ENCODE peak calls at places on chromosomes 5 and 9, in nine cellular contexts. L is psoas muscle, E is fibroblast of lung, D is neural progenitor cell, G is right lobe of liver, A is endodermal cell, F is astrocyte of the spinal cord, P is BE2C, T is AG09309. R is an unnamed sample.

GRCh38 chr9:7186175-7186574 is 428.4 kb downstream of the KDM4C start:
- DNase-seq in L (no peak), E (no peak), D (peak), G (no peak), A (peak), F (no peak), P (no peak), T (no peak), R (peak)

GRCh38 chr5:131536211-131536826 is 98.7 kb downstream of the RAPGEF6 start:
- DNase-seq in L (no peak), E (peak), D (no peak), G (no peak), A (no peak), F (peak), P (no peak), T (no peak), R (peak)

GRCh38 chr9:82583524-82583923 is 479.4 kb downstream of the RASEF start:
- DNase-seq in L (no peak), E (no peak), D (no peak), G (peak), A (no peak), F (no peak), P (peak), T (no peak), R (no peak)

GRCh38 chr5:125311743-125312142 is 565.3 kb upstream of the ZNF608 start:
- DNase-seq in L (no peak), E (peak), D (no peak), G (no peak), A (no peak), F (peak), P (no peak), T (peak), R (peak)

GRCh38 chr9:124502711-124503702 is 4.2 kb downstream of the NR5A1 start:
- DNase-seq in L (no peak), E (no peak), D (peak), G (no peak), A (no peak), F (no peak), P (no peak), T (no peak), R (peak)

GRCh38 chr5:41356746-41357145 is 143.4 kb upstream of the C6 start:
- DNase-seq in L (no peak), E (no peak), D (no peak), G (no peak), A (peak), F (no peak), P (no peak), T (no peak), R (no peak)

GRCh38 chr5:111072949-111073682 is 1.6 kb downstream of the TSLP start:
- DNase-seq in L (peak), E (peak), D (peak), G (peak), A (peak), F (no peak), P (peak), T (no peak), R (no peak)

GRCh38 chr9:113955076-113955752 is 79.1 kb downstream of the ZNF618 start:
- DNase-seq in L (no peak), E (peak), D (no peak), G (no peak), A (no peak), F (peak), P (no peak), T (peak), R (peak)

GRCh38 chr9:138020120-138020794 is 142.7 kb downstream of the CACNA1B start:
- DNase-seq in L (no peak), E (no peak), D (no peak), G (no peak), A (peak), F (no peak), P (no peak), T (no peak), R (no peak)

GRCh38 chr9:16726718-16727451 is 143.6 kb downstream of the BNC2 start:
- DNase-seq in L (peak), E (peak), D (peak), G (peak), A (peak), F (peak), P (peak), T (peak), R (peak)

DNA sequence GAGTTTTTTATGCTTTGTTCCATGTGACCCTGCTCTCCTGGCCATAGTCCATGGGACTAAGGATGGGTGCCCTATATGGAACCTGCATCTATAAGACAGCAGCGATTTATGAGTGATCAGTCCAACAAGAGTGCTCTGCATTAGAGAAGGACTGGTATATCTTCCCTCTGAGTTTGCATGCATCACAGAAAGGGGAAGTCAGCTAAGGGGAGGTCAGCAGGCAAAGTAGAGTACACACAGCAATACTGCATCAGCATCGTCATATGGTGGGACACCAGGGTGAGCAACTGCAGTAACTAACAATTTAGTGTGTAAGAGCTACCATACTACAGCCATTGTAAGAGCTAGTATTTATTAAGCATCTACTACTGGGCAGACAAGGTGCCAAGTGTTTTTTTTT is 311.3 kb downstream of the NDUFS4 start:
- DNase-seq in L (no peak), E (no peak), D (no peak), G (no peak), A (no peak), F (no peak), P (no peak), T (no peak), R (no peak)
- H3K4me3 ChIP-seq in L (no peak), E (no peak), D (no peak), G (no peak), A (no peak), F (no peak), P (no peak), T (no peak), R (no peak)

DNA sequence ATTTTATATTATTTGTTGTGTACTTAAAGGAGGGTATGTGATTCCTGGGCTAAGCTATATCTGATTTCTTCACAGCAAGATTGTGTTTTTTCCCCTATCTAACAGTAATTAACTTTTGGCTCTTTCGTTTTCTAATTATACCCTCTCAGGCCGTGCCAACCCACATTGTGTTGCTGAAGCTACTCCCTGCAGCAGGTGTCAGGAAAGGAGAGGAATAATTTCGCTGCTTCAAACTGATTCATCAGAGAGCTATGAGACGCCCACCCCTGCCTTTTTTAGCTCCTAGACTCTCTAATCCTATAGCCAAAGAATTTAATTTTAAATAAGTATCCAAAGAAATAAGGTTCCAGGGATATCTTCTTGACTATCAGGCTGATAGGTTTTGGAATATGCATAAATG is 3.8 kb downstream of the CAVIN4 start:
- DNase-seq in L (no peak), E (peak), D (no peak), G (no peak), A (no peak), F (no peak), P (no peak), T (no peak), R (no peak)
- H3K4me3 ChIP-seq in L (peak), E (no peak), D (no peak), G (no peak), A (no peak), F (no peak), P (no peak), T (no peak), R (no peak)

DNA sequence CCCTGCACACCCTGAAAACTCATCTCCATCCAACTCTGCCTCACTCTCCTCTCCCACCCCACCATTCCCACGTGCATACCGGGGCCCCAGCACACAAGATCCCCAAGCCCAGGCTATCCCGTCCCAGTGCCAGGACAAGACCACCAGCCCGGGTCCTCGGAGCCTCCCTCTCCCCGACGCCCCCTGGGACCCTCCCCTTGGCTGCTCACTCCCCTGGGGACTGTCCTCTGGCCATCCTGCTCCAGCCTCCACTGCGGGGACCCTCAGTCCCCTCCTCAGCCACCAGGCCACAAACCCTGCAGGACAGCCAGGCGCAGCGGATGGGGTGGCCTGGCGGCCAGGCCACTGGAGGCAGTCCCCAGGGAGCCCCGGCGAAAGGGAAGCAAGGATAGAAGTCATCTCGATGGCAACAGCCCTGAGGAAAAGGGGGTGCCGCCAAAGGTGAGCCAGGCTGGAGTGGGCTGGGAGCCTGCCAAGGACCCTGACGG is 62.8 kb downstream of the C9orf50 start:
- DNase-seq in L (no peak), E (no peak), D (peak), G (no peak), A (peak), F (no peak), P (peak), T (no peak), R (no peak)
- H3K4me3 ChIP-seq in L (no peak), E (no peak), D (no peak), G (peak), A (no peak), F (no peak), P (no peak), T (no peak), R (no peak)

GRCh38 chr9:136049451-136050265 is 45.4 kb downstream of the NACC2 start:
- DNase-seq in L (no peak), E (no peak), D (no peak), G (no peak), A (peak), F (no peak), P (peak), T (no peak), R (no peak)
- H3K4me3 ChIP-seq in L (no peak), E (no peak), D (no peak), G (no peak), A (no peak), F (peak), P (no peak), T (no peak), R (no peak)